ENCODE peak calls at places on chromosomes 11 and 22, in six cellular contexts. G is transverse colon, R is stomach, F is spleen, B is A549, P is adrenal gland. H is an unnamed sample.

GRCh38 chr22:32994046-32994827 is 63.9 kb downstream of the SYN3 start:
- DNase-seq in F (no peak), P (no peak), R (no peak), B (no peak), G (no peak), H (no peak)

GRCh38 chr11:96279018-96279417 is 64.0 kb downstream of the MAML2 start:
- DNase-seq in G (no peak), F (no peak), B (no peak), P (no peak), R (no peak), H (no peak)

GRCh38 chr11:61053198-61053597 is 49.1 kb upstream of the CD5 start:
- DNase-seq in B (no peak), P (no peak), G (no peak), R (no peak), F (no peak), H (no peak)

GRCh38 chr22:39309364-39309861 is 10.0 kb downstream of the RPL3 start:
- DNase-seq in R (no peak), F (no peak), B (no peak), G (no peak), P (no peak), H (no peak)

GRCh38 chr11:125359130-125359529 is 136.9 kb downstream of the FEZ1 start:
- DNase-seq in B (no peak), R (no peak), F (no peak), G (no peak), P (no peak), H (no peak)

GRCh38 chr11:112958670-112959069 is 2.5 kb upstream of the NCAM1 start:
- DNase-seq in B (peak; percentile 4), R (no peak), F (no peak), P (no peak), G (no peak), H (no peak)

GRCh38 chr11:85643255-85643654 is 4.5 kb upstream of the TMEM126A start:
- DNase-seq in P (no peak), F (no peak), B (no peak), R (peak; percentile 38), G (peak; percentile 16), H (no peak)

GRCh38 chr11:128563308-128563707 is 24.1 kb downstream of the ETS1 start:
- DNase-seq in G (no peak), R (no peak), P (no peak), B (no peak), F (no peak), H (no peak)

GRCh38 chr22:22936190-22936914 is 48.7 kb downstream of the IGLL5 start:
- DNase-seq in B (no peak), R (no peak), P (no peak), F (no peak), G (no peak), H (no peak)

GRCh38 chr11:36240746-36241295 is 48.4 kb downstream of the COMMD9 start:
- DNase-seq in R (no peak), G (no peak), P (no peak), B (no peak), F (no peak), H (no peak)

GRCh38 chr11:77361184-77361583 is 59.7 kb upstream of the GDPD4 start:
- DNase-seq in B (no peak), R (no peak), G (no peak), F (no peak), P (no peak), H (no peak)

GRCh38 chr11:34356130-34356529 is 1.7 kb downstream of the ABTB2 start:
- DNase-seq in P (no peak), R (no peak), F (no peak), B (no peak), G (no peak), H (no peak)

GRCh38 chr11:502288-503178 is 4.5 kb downstream of the RNH1 start:
- DNase-seq in B (no peak), G (no peak), R (no peak), P (no peak), F (no peak), H (no peak)

GRCh38 chr11:26027887-26028286 is 304.0 kb upstream of the ANO3 start:
- DNase-seq in P (no peak), R (no peak), B (no peak), F (no peak), G (no peak), H (no peak)

DNA sequence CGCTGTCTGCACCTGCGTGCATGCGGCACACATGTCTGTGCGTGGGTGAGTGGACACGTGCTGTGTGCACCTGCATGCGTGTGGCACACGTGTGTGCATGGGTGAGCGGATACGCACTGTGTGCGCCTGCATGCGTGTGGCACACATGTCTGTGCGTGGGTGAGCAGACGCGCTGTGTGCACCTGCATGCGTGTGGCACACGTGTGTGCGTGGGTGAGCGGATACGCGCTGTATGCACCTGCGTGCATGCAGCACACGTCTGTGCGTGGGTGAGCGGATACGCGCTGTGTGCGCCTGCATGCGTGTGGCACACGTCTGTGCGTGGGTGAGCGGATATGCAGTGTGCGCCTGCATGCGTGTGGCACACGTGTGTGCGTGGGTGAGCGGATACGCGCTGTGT is 27.1 kb upstream of the ACR start:
- DNase-seq in F (peak; percentile 47), G (no peak), R (no peak), B (no peak), P (no peak), H (no peak)
- H3K27ac ChIP-seq in F (no peak overlapping the region), G (no peak overlapping the region), R (no peak overlapping the region), B (no peak overlapping the region), P (no peak overlapping the region), H (no peak overlapping the region)

DNA sequence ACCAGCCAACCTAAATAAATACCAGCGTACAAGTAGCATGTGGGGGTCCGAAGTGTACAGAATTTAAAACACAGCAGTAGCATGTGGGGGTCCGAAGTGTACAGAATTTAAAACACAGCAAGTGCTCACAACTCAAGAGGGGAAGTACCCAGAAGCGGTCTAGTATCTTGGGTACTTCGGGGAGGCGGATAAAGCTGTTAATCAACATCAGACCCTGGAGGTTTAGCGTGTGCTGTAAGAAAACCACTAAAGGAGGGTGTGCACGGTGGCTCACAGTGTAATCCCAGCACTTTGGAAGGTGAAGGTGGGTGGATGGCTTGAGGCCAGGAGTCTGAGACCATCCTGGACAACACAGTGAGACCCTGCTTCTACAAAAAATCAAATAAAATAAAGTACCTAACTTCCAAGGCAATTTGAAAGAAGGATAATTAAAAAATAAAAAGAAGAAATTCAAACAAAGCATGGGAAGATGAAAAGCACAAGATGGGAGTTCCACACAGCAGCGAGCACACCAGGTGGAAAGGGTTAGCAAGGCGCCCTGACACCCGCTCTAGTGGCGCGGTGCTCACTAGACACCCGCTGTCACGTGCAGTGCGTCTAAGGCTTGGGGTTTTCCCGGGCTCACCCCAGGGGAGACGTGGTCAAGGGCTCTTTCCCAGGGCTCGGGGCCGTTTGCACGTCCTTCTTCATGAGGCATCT is 35.0 kb upstream of the MOB2 start:
- DNase-seq in F (peak; percentile 87), R (no peak), P (no peak), G (peak; percentile 34), B (no peak), H (no peak)
- H3K4me3 ChIP-seq in F (no peak overlapping the region), R (no peak overlapping the region), P (no peak overlapping the region), G (no peak overlapping the region), B (no peak overlapping the region), H (no peak overlapping the region)

DNA sequence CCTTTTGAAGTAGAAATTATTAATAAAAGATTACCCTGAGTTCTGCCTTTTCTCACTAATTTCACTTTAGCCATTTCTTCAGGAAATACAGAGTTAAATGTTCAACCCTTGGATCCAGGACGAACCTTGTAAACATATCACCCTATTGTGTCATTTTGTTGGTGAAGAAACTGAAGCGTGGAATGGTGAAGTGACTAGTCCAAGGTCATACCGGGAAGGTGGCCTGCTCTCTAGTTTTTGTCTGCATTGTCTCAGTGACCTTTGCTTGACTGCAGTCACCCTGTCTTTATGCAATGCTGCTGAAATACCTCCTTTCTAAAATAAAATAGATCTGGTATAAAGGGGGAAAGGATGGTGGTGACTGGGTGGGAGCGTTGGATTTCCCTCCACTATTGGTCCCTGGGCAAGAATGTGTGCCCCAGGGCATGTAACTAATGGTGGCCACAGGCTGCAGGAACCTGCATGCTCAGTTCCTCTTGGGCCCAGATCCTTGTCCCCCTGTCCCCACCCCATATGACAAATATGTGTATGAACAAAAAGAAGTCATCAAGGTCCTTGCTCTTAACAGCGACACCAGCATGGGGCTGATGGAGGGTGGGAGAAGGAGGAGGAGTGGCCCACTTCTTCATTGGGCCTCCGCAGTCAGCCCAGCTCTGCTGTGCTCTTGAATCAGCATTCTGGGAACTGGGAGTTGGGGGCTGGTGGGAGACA is 977 bp upstream of the SORL1-AS1 start:
- DNase-seq in P (no peak), B (no peak), G (no peak), F (no peak), R (no peak), H (no peak)
- TF ChIP-seq POLR2A in P (no peak), B (no peak), G (no peak), F (no peak), R (no peak), H (no peak)

GRCh38 chr11:65871811-65872548 is 620 bp downstream of the EFEMP2 start:
- DNase-seq in P (no peak), G (no peak), B (no peak), F (no peak), R (no peak), H (no peak)
- H3K27ac ChIP-seq in P (peak overlapping the region; percentile 77), G (peak overlapping the region; percentile 90), B (no peak overlapping the region), F (peak overlapping the region; percentile 85), R (peak overlapping the region; percentile 91), H (peak overlapping the region; percentile 87)

GRCh38 chr11:19715373-19715772 is 2.7 kb downstream of the NAV2 start:
- DNase-seq in R (no peak), F (no peak), G (no peak), P (no peak), B (peak; percentile 29), H (no peak)
- H3K4me3 ChIP-seq in R (peak overlapping the region; percentile 62), F (no peak overlapping the region), G (no peak overlapping the region), P (no peak overlapping the region), B (no peak overlapping the region), H (peak overlapping the region; percentile 68)